ENCODE peak calls at places on chromosome 12, in seven cellular contexts. R, G, F, A, S, D and Z are unnamed samples.

GRCh38 chr12:12561305-12562015 is 1.2 kb downstream of the DUSP16 start:
- DNase-seq in F (no peak), R (peak), A (peak), D (peak), G (peak), S (peak), Z (peak)

GRCh38 chr12:76299536-76300296 is 48.5 kb downstream of the BBS10 start:
- DNase-seq in G (no peak), F (no peak), A (no peak), R (no peak), D (no peak), S (no peak), Z (peak)

GRCh38 chr12:111685322-111685810 is 390 bp downstream of the BRAP start:
- DNase-seq in S (no peak), D (no peak), R (peak), F (no peak), G (no peak), A (no peak), Z (no peak)

GRCh38 chr12:111788178-111788654 is 21.5 kb downstream of the ALDH2 start:
- DNase-seq in G (no peak), D (no peak), S (no peak), F (no peak), R (no peak), A (no peak), Z (peak)

GRCh38 chr12:52052471-52053186 is 1.4 kb downstream of the NR4A1 start:
- DNase-seq in G (no peak), F (no peak), S (no peak), D (peak), A (no peak), R (no peak), Z (peak)

GRCh38 chr12:46402451-46402850 is 29.9 kb upstream of the SLC38A2 start:
- DNase-seq in G (peak), R (no peak), D (no peak), A (no peak), F (peak), S (no peak), Z (no peak)

GRCh38 chr12:46933947-46934346 is 108.2 kb upstream of the SLC38A4 start:
- DNase-seq in F (peak), S (no peak), R (peak), A (no peak), G (no peak), D (no peak), Z (peak)

GRCh38 chr12:15527201-15527782 is 205.0 kb downstream of the PTPRO start:
- DNase-seq in G (peak), F (peak), D (no peak), S (no peak), A (no peak), R (no peak), Z (peak)

GRCh38 chr12:1346126-1346525 is 248.3 kb downstream of the FBXL14 start:
- DNase-seq in R (no peak), G (no peak), S (no peak), F (peak), D (no peak), A (no peak), Z (no peak)

GRCh38 chr12:101470939-101471338 is 4.2 kb upstream of the SPIC start:
- DNase-seq in D (no peak), S (no peak), A (no peak), R (no peak), G (no peak), F (no peak), Z (no peak)

GRCh38 chr12:88562151-88562550 is 18.1 kb downstream of the KITLG start:
- DNase-seq in F (no peak), D (no peak), R (no peak), A (no peak), S (no peak), G (no peak), Z (no peak)